ENCODE peak calls at places on chromosome 20, in eight cellular contexts. E, C, T, V, P, M, O and W are unnamed samples.

GRCh38 chr20:21183722-21184121 is 57.8 kb downstream of the KIZ start:
- DNase-seq in T (no peak), V (no peak), C (no peak), O (no peak), E (no peak), M (no peak), P (no peak), W (no peak)

GRCh38 chr20:36402708-36403107 is 96.6 kb downstream of the DLGAP4 start:
- DNase-seq in O (no peak), V (no peak), M (no peak), P (no peak), C (no peak), T (no peak), E (no peak), W (no peak)

GRCh38 chr20:16922834-16923233 is 174.7 kb downstream of the OTOR start:
- DNase-seq in P (no peak), T (no peak), E (no peak), C (no peak), M (no peak), V (no peak), O (no peak), W (no peak)

GRCh38 chr20:61119263-61119662 is 132.8 kb upstream of the CDH4 start:
- DNase-seq in V (no peak), C (no peak), M (no peak), E (no peak), P (no peak), O (no peak), T (no peak), W (no peak)

GRCh38 chr20:59170406-59171349 is 7.1 kb downstream of the ZNF831 start:
- DNase-seq in C (peak), T (no peak), V (no peak), M (no peak), P (no peak), O (no peak), E (no peak), W (no peak)

GRCh38 chr20:63518351-63518861 is 2.2 kb upstream of the PPDPF start:
- DNase-seq in M (no peak), C (no peak), O (no peak), V (no peak), T (peak), E (no peak), P (no peak), W (no peak)

GRCh38 chr20:46963758-46964181 is 69.1 kb downstream of the EYA2 start:
- DNase-seq in O (no peak), V (no peak), P (no peak), C (no peak), T (no peak), M (no peak), E (no peak), W (no peak)

GRCh38 chr20:24960861-24961260 is 11.8 kb downstream of the CST7 start:
- DNase-seq in C (no peak), E (no peak), T (no peak), V (no peak), P (no peak), O (no peak), M (no peak), W (no peak)

GRCh38 chr20:17749979-17750721 is 50.4 kb downstream of the BANF2 start:
- DNase-seq in O (peak), P (no peak), M (no peak), V (peak), C (no peak), E (no peak), T (no peak), W (no peak)

GRCh38 chr20:50633361-50633760 is 58.0 kb downstream of the RIPOR3 start:
- DNase-seq in O (no peak), E (no peak), C (no peak), V (no peak), P (no peak), M (no peak), T (no peak), W (no peak)

GRCh38 chr20:3740600-3741301 is 8.3 kb downstream of the HSPA12B start:
- DNase-seq in E (no peak), T (no peak), P (no peak), M (no peak), V (no peak), C (no peak), O (no peak), W (no peak)

GRCh38 chr20:25295386-25296093 is 47.7 kb downstream of the PYGB start:
- DNase-seq in P (no peak), V (no peak), E (no peak), O (peak), M (no peak), T (no peak), C (peak), W (no peak)

GRCh38 chr20:10807013-10807412 is 133.2 kb upstream of the JAG1 start:
- DNase-seq in T (no peak), E (no peak), V (no peak), P (no peak), C (no peak), O (no peak), M (no peak), W (no peak)

GRCh38 chr20:64053841-64054661 is 4.6 kb upstream of the SOX18 start:
- DNase-seq in T (no peak), C (no peak), E (peak), M (no peak), O (peak), V (no peak), P (no peak), W (no peak)

GRCh38 chr20:32314768-32315167 is 37.3 kb downstream of the KIF3B start:
- DNase-seq in M (peak), T (no peak), V (no peak), E (no peak), C (no peak), O (no peak), P (no peak), W (no peak)

GRCh38 chr20:1370548-1371110 is 22.2 kb downstream of the FKBP1A start:
- DNase-seq in V (no peak), C (no peak), T (no peak), P (no peak), E (no peak), M (no peak), O (no peak), W (no peak)

GRCh38 chr20:16709017-16709416 is 20.8 kb upstream of the SNRPB2 start:
- DNase-seq in C (no peak), P (no peak), T (no peak), O (no peak), E (peak), V (no peak), M (no peak), W (peak)

GRCh38 chr20:49824206-49824605 is 11.6 kb downstream of the SLC9A8 start:
- DNase-seq in O (no peak), T (no peak), V (no peak), M (no peak), P (no peak), C (no peak), E (no peak), W (no peak)

GRCh38 chr20:18743665-18744440 is 69.7 kb upstream of the SCP2D1 start:
- DNase-seq in C (no peak), P (no peak), V (no peak), E (no peak), T (no peak), M (no peak), O (no peak), W (no peak)

GRCh38 chr20:34095825-34096224 is 16.2 kb downstream of the EIF2S2 start:
- DNase-seq in E (no peak), C (no peak), V (no peak), T (no peak), M (peak), P (no peak), O (no peak), W (no peak)

GRCh38 chr20:35618372-35619131 is 2.9 kb downstream of the SPAG4 start:
- DNase-seq in M (no peak), E (peak), V (no peak), C (peak), T (no peak), P (no peak), O (no peak), W (peak)

GRCh38 chr20:45103072-45103471 is 2.1 kb upstream of the KCNS1 start:
- DNase-seq in M (no peak), E (no peak), P (no peak), T (no peak), C (no peak), V (no peak), O (no peak), W (no peak)

GRCh38 chr20:24384865-24385264 is 84.6 kb upstream of the SYNDIG1 start:
- DNase-seq in C (no peak), T (no peak), V (no peak), P (no peak), M (no peak), O (no peak), E (no peak), W (no peak)